ENCODE peak calls at places on chromosomes 12 and 14, in six cellular contexts. J, T, C, O, Y and I are unnamed samples.

GRCh38 chr14:79661762-79662161 is 549.5 kb downstream of the DIO2 start:
- DNase-seq in Y (no peak), O (no peak), J (peak; percentile 56), C (peak; percentile 1), T (no peak), I (no peak)

GRCh38 chr14:105148604-105149145 is 19.9 kb downstream of the JAG2 start:
- DNase-seq in Y (no peak), J (no peak), O (no peak), T (no peak), C (no peak), I (no peak)

GRCh38 chr14:36818212-36818611 is 156.6 kb downstream of the PAX9 start:
- DNase-seq in C (no peak), J (no peak), O (no peak), Y (no peak), T (no peak), I (no peak)

GRCh38 chr12:31235868-31236395 is 90.0 kb downstream of the SINHCAF start:
- DNase-seq in O (no peak), Y (no peak), J (no peak), C (no peak), T (no peak), I (no peak)

GRCh38 chr12:88235183-88235833 is 93.2 kb downstream of the TMTC3 start:
- DNase-seq in J (no peak), Y (no peak), C (no peak), T (no peak), O (no peak), I (no peak)

GRCh38 chr12:78385541-78385940 is 479.0 kb upstream of the SYT1 start:
- DNase-seq in O (no peak), C (no peak), T (no peak), Y (peak; percentile 13), J (peak; percentile 16), I (no peak)

GRCh38 chr14:88798161-88798560 is 5.4 kb upstream of the EML5 start:
- DNase-seq in J (no peak), C (no peak), T (no peak), Y (no peak), O (no peak), I (no peak)

GRCh38 chr14:50615056-50615455 is 53.0 kb downstream of the SAV1 start:
- DNase-seq in T (no peak), O (no peak), C (no peak), Y (no peak), J (no peak), I (no peak)

GRCh38 chr14:32017587-32017986 is 59.5 kb upstream of the ARHGAP5 start:
- DNase-seq in C (no peak), O (no peak), Y (no peak), J (no peak), T (no peak), I (no peak)

GRCh38 chr14:34365309-34365915 is 96.6 kb downstream of the SPTSSA start:
- DNase-seq in T (no peak), J (peak; percentile 13), Y (no peak), O (no peak), C (no peak), I (no peak)

GRCh38 chr14:64705406-64706118 is 1.3 kb downstream of the PLEKHG3 start:
- DNase-seq in T (no peak), O (no peak), J (no peak), Y (no peak), C (peak; percentile 67), I (no peak)

GRCh38 chr12:15563683-15564082 is 225.5 kb downstream of the EPS8 start:
- DNase-seq in J (peak; percentile 68), O (no peak), C (no peak), T (no peak), Y (no peak), I (no peak)

GRCh38 chr14:91127411-91127810 is 13.5 kb downstream of the DGLUCY start:
- DNase-seq in J (no peak), C (no peak), Y (peak; percentile 100), O (no peak), T (no peak), I (no peak)

GRCh38 chr14:55309761-55310365 is 38.6 kb downstream of the FBXO34 start:
- DNase-seq in Y (no peak), T (no peak), C (peak; percentile 21), J (no peak), O (no peak), I (no peak)

GRCh38 chr12:5395443-5396401 is 36.2 kb upstream of the NTF3 start:
- DNase-seq in J (no peak), C (no peak), Y (no peak), O (no peak), T (no peak), I (no peak)

GRCh38 chr14:50944647-50945413 is 547 bp upstream of the PYGL start:
- DNase-seq in Y (peak; percentile 49), T (no peak), C (peak; percentile 57), J (peak; percentile 35), O (no peak), I (no peak)

GRCh38 chr14:68506645-68507405 is 286.0 kb downstream of the ZFP36L1 start:
- DNase-seq in J (no peak), O (no peak), T (no peak), Y (no peak), C (no peak), I (no peak)

GRCh38 chr12:130959632-130960031 is 5.9 kb downstream of the ADGRD1 start:
- DNase-seq in T (no peak), C (no peak), J (no peak), Y (no peak), O (no peak), I (no peak)

GRCh38 chr12:39417916-39418315 is 25.0 kb downstream of the KIF21A start:
- DNase-seq in J (no peak), C (no peak), T (no peak), O (no peak), Y (peak; percentile 86), I (no peak)

GRCh38 chr12:127083028-127083949 is 1183.7 kb upstream of the TMEM132C start:
- DNase-seq in J (peak; percentile 65), T (no peak), C (peak; percentile 83), O (no peak), Y (no peak), I (no peak)

GRCh38 chr12:24854908-24855307 is 94.0 kb downstream of the BCAT1 start:
- DNase-seq in T (no peak), O (no peak), J (peak; percentile 61), Y (no peak), C (peak; percentile 74), I (no peak)

GRCh38 chr12:53966385-53967133 is 6.4 kb upstream of the HOXC11 start:
- DNase-seq in Y (no peak), J (no peak), T (no peak), C (no peak), O (no peak), I (no peak)

GRCh38 chr12:8667280-8667679 is 4.7 kb upstream of the MFAP5 start:
- DNase-seq in T (no peak), Y (no peak), J (no peak), C (no peak), O (no peak), I (no peak)

GRCh38 chr14:90454041-90455000 is 57.5 kb downstream of the CALM1 start:
- DNase-seq in Y (peak; percentile 38), C (peak; percentile 83), O (peak; percentile 89), T (peak; percentile 91), J (peak; percentile 62), I (peak; percentile 98)

GRCh38 chr14:32985881-32986280 is 47.2 kb downstream of the NPAS3 start:
- DNase-seq in O (no peak), J (no peak), C (peak; percentile 28), T (no peak), Y (no peak), I (no peak)

GRCh38 chr12:38316391-38317129 is at the start of gene ALG10B:
- DNase-seq in T (peak; percentile 93), O (peak; percentile 81), C (peak; percentile 97), J (peak; percentile 96), Y (peak; percentile 89), I (peak; percentile 93)

GRCh38 chr14:23183479-23183878 is at the start of gene SLC7A8:
- DNase-seq in Y (no peak), C (no peak), J (no peak), O (no peak), T (no peak), I (peak; percentile 77)

GRCh38 chr14:23183076-23183475 is 384 bp downstream of the SLC7A8 start:
- DNase-seq in T (no peak), J (no peak), Y (no peak), C (no peak), O (no peak), I (no peak)

GRCh38 chr14:23182372-23183014 is 967 bp downstream of the SLC7A8 start:
- DNase-seq in C (no peak), Y (no peak), O (peak; percentile 38), J (no peak), T (no peak), I (peak; percentile 90)

GRCh38 chr14:23186913-23187654 is 3.6 kb upstream of the SLC7A8 start:
- DNase-seq in T (no peak), Y (peak; percentile 63), O (no peak), C (peak; percentile 71), J (peak; percentile 76), I (no peak)

DNA sequence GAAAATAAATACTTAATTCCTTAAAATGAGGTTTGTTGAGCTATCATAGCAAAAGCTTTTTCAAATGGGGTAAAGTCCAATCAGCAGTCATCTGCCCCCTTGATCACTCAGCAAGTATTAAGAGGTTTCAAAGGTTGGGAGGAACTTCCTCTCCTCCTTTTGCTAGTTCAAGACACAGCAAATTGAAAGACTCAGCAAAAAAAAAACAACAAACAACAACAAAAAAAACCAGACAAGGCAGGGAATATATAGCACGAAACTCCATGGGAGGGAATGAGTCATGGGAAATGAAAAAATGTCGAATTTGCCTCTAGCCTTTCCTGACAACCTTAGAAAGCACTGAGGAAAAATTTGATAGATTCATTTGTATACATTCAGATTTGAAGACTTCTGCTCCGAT is 1.6 kb upstream of the SLC7A8 start:
- DNase-seq in C (peak; percentile 62), O (no peak), J (peak; percentile 13), T (no peak), Y (no peak), I (no peak)
- H2AFZ ChIP-seq in C (no peak overlapping the region), O (no peak overlapping the region), J (no peak overlapping the region), T (no peak overlapping the region), Y (no peak overlapping the region), I (no peak overlapping the region)

GRCh38 chr12:98352218-98352811 is 163.1 kb upstream of the TMPO start:
- DNase-seq in T (no peak), Y (peak; percentile 14), O (peak; percentile 33), J (peak; percentile 91), C (peak; percentile 94), I (no peak)
- H2BK5ac ChIP-seq in T (no peak overlapping the region), Y (no peak overlapping the region), O (no peak overlapping the region), J (no peak overlapping the region), C (no peak overlapping the region), I (no peak overlapping the region)

GRCh38 chr12:59113831-59114273 is 193.5 kb upstream of the LRIG3 start:
- DNase-seq in Y (peak; percentile 62), J (peak; percentile 81), C (peak; percentile 79), T (peak; percentile 80), O (peak; percentile 63), I (peak; percentile 88)
- H2AFZ ChIP-seq in Y (no peak overlapping the region), J (peak overlapping the region; percentile 85), C (peak overlapping the region; percentile 75), T (peak overlapping the region; percentile 80), O (peak overlapping the region; percentile 73), I (no peak overlapping the region)

GRCh38 chr14:95849761-95850160 is 26.9 kb upstream of the TUNAR start:
- DNase-seq in O (no peak), J (no peak), T (no peak), C (no peak), Y (no peak), I (no peak)
- H2BK5ac ChIP-seq in O (no peak overlapping the region), J (no peak overlapping the region), T (no peak overlapping the region), C (no peak overlapping the region), Y (no peak overlapping the region), I (no peak overlapping the region)